ENCODE peak calls at places on chromosomes 1 and 21, in seven cellular contexts. F, Z, N, B, A, G and U are unnamed samples.

GRCh38 chr1:93671090-93671743 is 10.4 kb downstream of the BCAR3 start:
- DNase-seq in B (no peak), A (no peak), F (no peak), N (no peak), Z (no peak), G (no peak), U (no peak)

GRCh38 chr1:2143814-2144500 is 50.6 kb downstream of the FAAP20 start:
- DNase-seq in G (no peak), F (no peak), A (no peak), N (no peak), B (no peak), Z (no peak), U (no peak)

GRCh38 chr1:209063816-209064664 is 519.5 kb upstream of the CAMK1G start:
- DNase-seq in F (no peak), Z (no peak), A (no peak), N (no peak), B (no peak), G (no peak), U (no peak)

GRCh38 chr1:78658901-78659300 is 9.3 kb downstream of the IFI44 start:
- DNase-seq in F (no peak), A (no peak), G (no peak), B (no peak), Z (no peak), N (no peak), U (no peak)

GRCh38 chr1:84603223-84603622 is 29.0 kb upstream of the CTBS start:
- DNase-seq in N (no peak), B (no peak), G (no peak), A (no peak), F (no peak), Z (no peak), U (peak; percentile 90)

GRCh38 chr21:44872568-44873355 is 728 bp downstream of the PTTG1IP start:
- DNase-seq in N (peak; percentile 33), A (no peak), F (no peak), Z (no peak), G (no peak), B (peak; percentile 50), U (peak; percentile 53)

GRCh38 chr1:176843352-176844297 is 320.9 kb downstream of the ASTN1 start:
- DNase-seq in Z (no peak), G (no peak), N (no peak), F (peak; percentile 6), A (no peak), B (peak; percentile 15), U (no peak)

GRCh38 chr1:41696381-41696780 is 211.9 kb upstream of the EDN2 start:
- DNase-seq in F (no peak), G (no peak), A (peak; percentile 33), B (no peak), Z (no peak), N (no peak), U (no peak)

GRCh38 chr1:58162952-58163550 is 383.5 kb downstream of the OMA1 start:
- DNase-seq in N (peak; percentile 9), G (peak; percentile 38), B (no peak), F (peak; percentile 66), Z (peak; percentile 2), A (peak; percentile 64), U (peak; percentile 56)